ENCODE peak calls at places on chromosomes 2 and 18, in seven cellular contexts. One of them, this sample, is unnamed.

GRCh38 chr2:220959391-220959802 is 612.7 kb downstream of the EPHA4 start:
- DNase-seq in ELF-1: no peak
- DNase-seq in CD8-positive, alpha-beta memory T cell: no peak
- DNase-seq in GM12891: no peak
- DNase-seq in lung: no peak
- DNase-seq in left ventricle myocardium superior: peak
- DNase-seq in cardiac fibroblast: peak
- DNase-seq in this sample: no peak

GRCh38 chr18:78586596-78586995 is 393.0 kb upstream of the SALL3 start:
- DNase-seq in ELF-1: no peak
- DNase-seq in CD8-positive, alpha-beta memory T cell: no peak
- DNase-seq in GM12891: no peak
- DNase-seq in lung: no peak
- DNase-seq in left ventricle myocardium superior: no peak
- DNase-seq in cardiac fibroblast: no peak
- DNase-seq in this sample: no peak

GRCh38 chr2:44954902-44955592 is 13.5 kb downstream of the SIX3 start:
- DNase-seq in ELF-1: no peak
- DNase-seq in CD8-positive, alpha-beta memory T cell: no peak
- DNase-seq in GM12891: no peak
- DNase-seq in lung: no peak
- DNase-seq in left ventricle myocardium superior: no peak
- DNase-seq in cardiac fibroblast: no peak
- DNase-seq in this sample: no peak

GRCh38 chr2:3597567-3597966 is 2.7 kb downstream of the COLEC11 start:
- DNase-seq in ELF-1: no peak
- DNase-seq in CD8-positive, alpha-beta memory T cell: no peak
- DNase-seq in GM12891: peak
- DNase-seq in lung: no peak
- DNase-seq in left ventricle myocardium superior: no peak
- DNase-seq in cardiac fibroblast: no peak
- DNase-seq in this sample: no peak

GRCh38 chr2:86706220-86706619 is 13.9 kb upstream of the RMND5A start:
- DNase-seq in ELF-1: no peak
- DNase-seq in CD8-positive, alpha-beta memory T cell: no peak
- DNase-seq in GM12891: no peak
- DNase-seq in lung: no peak
- DNase-seq in left ventricle myocardium superior: no peak
- DNase-seq in cardiac fibroblast: no peak
- DNase-seq in this sample: no peak

GRCh38 chr2:86464654-86465053 is 23.5 kb downstream of the KDM3A start:
- DNase-seq in ELF-1: no peak
- DNase-seq in CD8-positive, alpha-beta memory T cell: no peak
- DNase-seq in GM12891: no peak
- DNase-seq in lung: no peak
- DNase-seq in left ventricle myocardium superior: peak
- DNase-seq in cardiac fibroblast: no peak
- DNase-seq in this sample: no peak

GRCh38 chr2:205743982-205744644 is 61.8 kb downstream of the NRP2 start:
- DNase-seq in ELF-1: no peak
- DNase-seq in CD8-positive, alpha-beta memory T cell: no peak
- DNase-seq in GM12891: no peak
- DNase-seq in lung: no peak
- DNase-seq in left ventricle myocardium superior: no peak
- DNase-seq in cardiac fibroblast: peak
- DNase-seq in this sample: no peak

GRCh38 chr2:216714412-216714775 is 19.0 kb upstream of the IGFBP5 start:
- DNase-seq in ELF-1: no peak
- DNase-seq in CD8-positive, alpha-beta memory T cell: no peak
- DNase-seq in GM12891: no peak
- DNase-seq in lung: no peak
- DNase-seq in left ventricle myocardium superior: no peak
- DNase-seq in cardiac fibroblast: no peak
- DNase-seq in this sample: no peak

GRCh38 chr2:32008811-32009478 is 1.9 kb downstream of the MEMO1 start:
- DNase-seq in ELF-1: peak
- DNase-seq in CD8-positive, alpha-beta memory T cell: no peak
- DNase-seq in GM12891: no peak
- DNase-seq in lung: no peak
- DNase-seq in left ventricle myocardium superior: no peak
- DNase-seq in cardiac fibroblast: peak
- DNase-seq in this sample: no peak

This sample was measured in esophagus muscularis mucosa.